ENCODE peak calls at places on chromosomes 2 and 18, in four cellular contexts. L, P, R and J are unnamed samples.

GRCh38 chr2:161049571-161049970 is 110.7 kb upstream of the TANK start:
- DNase-seq in P (no peak), R (no peak), L (no peak), J (no peak)

GRCh38 chr2:152200562-152201465 is 25.3 kb upstream of the STAM2 start:
- DNase-seq in L (peak), R (no peak), P (peak), J (no peak)

GRCh38 chr2:233448220-233448559 is 93.9 kb downstream of the DGKD start:
- DNase-seq in R (no peak), L (no peak), P (peak), J (no peak)

GRCh38 chr2:26848336-26849055 is 564 bp downstream of the DPYSL5 start:
- DNase-seq in P (no peak), R (peak), L (peak), J (no peak)

GRCh38 chr2:201180010-201180409 is 2.9 kb upstream of the CASP10 start:
- DNase-seq in P (no peak), L (no peak), R (no peak), J (no peak)

GRCh38 chr2:86069091-86069685 is 36.5 kb downstream of the POLR1A start:
- DNase-seq in R (no peak), P (no peak), L (no peak), J (no peak)

GRCh38 chr2:675460-675859 is 1.7 kb downstream of the TMEM18 start:
- DNase-seq in L (no peak), P (no peak), R (no peak), J (no peak)

GRCh38 chr2:71608034-71608433 is 154.7 kb downstream of the DYSF start:
- DNase-seq in R (no peak), P (no peak), L (peak), J (no peak)

GRCh38 chr2:149815946-149816345 is 228.4 kb upstream of the MMADHC start:
- DNase-seq in P (no peak), R (no peak), L (no peak), J (no peak)

GRCh38 chr18:44819944-44820510 is 139.3 kb downstream of the SETBP1 start:
- DNase-seq in R (no peak), P (no peak), L (no peak), J (no peak)

GRCh38 chr2:178177066-178177679 is 17.1 kb upstream of the OSBPL6 start:
- DNase-seq in L (no peak), P (no peak), R (no peak), J (no peak)

GRCh38 chr2:9053534-9053931 is 50.0 kb upstream of the MBOAT2 start:
- DNase-seq in R (no peak), L (no peak), P (no peak), J (no peak)

GRCh38 chr2:102166189-102166845 is 20.5 kb upstream of the IL1RL2 start:
- DNase-seq in P (no peak), L (no peak), R (no peak), J (no peak)

GRCh38 chr18:79902640-79903039 is 48.8 kb downstream of the SLC66A2 start:
- DNase-seq in P (no peak), R (peak), L (no peak), J (no peak)

GRCh38 chr2:70498528-70498927 is 55.1 kb downstream of the TGFA start:
- DNase-seq in L (no peak), R (no peak), P (no peak), J (no peak)

GRCh38 chr2:222859786-222860726 is 780 bp upstream of the ACSL3 start:
- DNase-seq in P (no peak), L (peak), R (no peak), J (no peak)

GRCh38 chr18:51028201-51028805 is 1.7 kb upstream of the SMAD4 start:
- DNase-seq in L (no peak), R (no peak), P (no peak), J (no peak)

GRCh38 chr2:72165792-72166191 is 18.1 kb upstream of the CYP26B1 start:
- DNase-seq in P (no peak), R (no peak), L (no peak), J (no peak)

DNA sequence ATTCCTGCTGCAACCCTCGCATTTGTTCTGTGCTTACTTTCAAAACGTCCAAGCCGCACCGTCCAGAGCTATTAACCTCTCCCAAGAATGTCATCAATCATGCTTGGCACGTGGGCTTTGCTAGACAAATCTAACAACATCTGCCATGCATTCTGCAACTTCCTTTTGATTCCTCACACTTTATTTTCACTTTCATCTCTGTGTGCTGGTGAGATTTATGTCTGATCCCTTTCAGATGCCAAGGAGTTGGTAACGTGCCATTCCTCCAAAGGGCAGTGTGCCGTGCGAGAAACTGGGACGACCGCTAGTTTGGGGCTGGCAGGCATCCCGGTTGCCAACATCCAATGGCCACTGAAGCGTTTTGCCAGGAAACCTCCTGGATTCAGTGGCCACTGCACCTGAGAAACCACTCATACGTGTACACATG is 230.0 kb upstream of the PARD3B start:
- DNase-seq in L (no peak), R (no peak), P (no peak), J (no peak)
- TF ChIP-seq TAF1 in L (no peak), R (no peak), P (no peak), J (no peak)

GRCh38 chr18:37270046-37270665 is 295.4 kb downstream of the CELF4 start:
- DNase-seq in R (no peak), L (no peak), P (no peak), J (no peak)
- TF ChIP-seq TAF1 in R (no peak), L (no peak), P (no peak), J (no peak)

GRCh38 chr18:13888317-13888716 is 27.0 kb downstream of the MC2R start:
- DNase-seq in P (no peak), R (no peak), L (no peak), J (no peak)

GRCh38 chr18:13890962-13891361 is 24.4 kb downstream of the MC2R start:
- DNase-seq in L (no peak), P (no peak), R (no peak), J (no peak)

GRCh38 chr18:13892098-13892497 is 23.2 kb downstream of the MC2R start:
- DNase-seq in R (no peak), L (no peak), P (no peak), J (no peak)

GRCh38 chr18:13893418-13893760 is 21.9 kb downstream of the MC2R start:
- DNase-seq in R (peak), L (no peak), P (no peak), J (peak)

GRCh38 chr18:13889661-13890060 is 25.7 kb downstream of the MC2R start:
- DNase-seq in L (no peak), R (no peak), P (no peak), J (no peak)
- TF ChIP-seq TAF1 in L (no peak), R (no peak), P (no peak), J (no peak)

DNA sequence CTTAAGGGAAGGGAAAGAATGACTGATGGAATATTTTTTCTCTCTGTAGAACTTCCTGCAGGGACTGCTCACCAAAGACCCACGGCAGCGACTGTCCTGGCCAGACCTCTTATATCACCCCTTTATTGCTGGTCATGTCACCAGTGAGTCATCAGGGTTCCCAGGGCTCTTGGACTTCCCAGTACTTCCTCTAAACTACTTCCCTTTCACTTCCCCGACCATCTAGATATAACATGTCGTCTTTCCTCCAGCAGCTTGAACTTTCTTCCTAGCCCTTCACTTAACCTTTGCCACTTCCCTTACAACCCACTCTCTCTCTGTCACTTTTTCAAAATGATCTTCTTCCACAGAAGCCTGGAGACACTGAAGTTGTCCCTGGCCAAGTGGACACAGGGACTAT is 7.2 kb downstream of the STK36 start:
- DNase-seq in L (no peak), R (no peak), P (no peak), J (no peak)
- TF ChIP-seq TAF1 in L (no peak), R (no peak), P (no peak), J (no peak)

DNA sequence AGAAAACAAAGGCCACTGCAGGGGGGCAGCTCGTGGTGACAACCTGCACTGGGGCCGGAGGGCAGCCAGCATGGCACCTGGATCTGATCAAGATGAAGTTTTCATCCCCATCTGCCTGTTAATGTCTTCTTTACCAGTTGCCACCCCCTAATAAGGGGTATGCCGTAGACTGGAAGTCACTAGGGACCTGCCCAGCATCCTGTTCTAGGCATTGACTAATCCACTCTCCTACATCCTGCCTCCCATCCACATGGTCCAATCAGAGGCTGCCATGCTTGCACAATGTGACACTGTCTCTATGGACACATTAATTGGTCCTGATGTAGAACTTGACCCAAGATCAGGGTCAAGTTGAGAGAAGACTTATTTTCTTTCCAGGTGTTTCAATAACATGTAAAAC is 95.1 kb upstream of the LCLAT1 start:
- DNase-seq in P (no peak), L (no peak), R (no peak), J (no peak)
- TF ChIP-seq TAF1 in P (no peak), L (no peak), R (no peak), J (no peak)

DNA sequence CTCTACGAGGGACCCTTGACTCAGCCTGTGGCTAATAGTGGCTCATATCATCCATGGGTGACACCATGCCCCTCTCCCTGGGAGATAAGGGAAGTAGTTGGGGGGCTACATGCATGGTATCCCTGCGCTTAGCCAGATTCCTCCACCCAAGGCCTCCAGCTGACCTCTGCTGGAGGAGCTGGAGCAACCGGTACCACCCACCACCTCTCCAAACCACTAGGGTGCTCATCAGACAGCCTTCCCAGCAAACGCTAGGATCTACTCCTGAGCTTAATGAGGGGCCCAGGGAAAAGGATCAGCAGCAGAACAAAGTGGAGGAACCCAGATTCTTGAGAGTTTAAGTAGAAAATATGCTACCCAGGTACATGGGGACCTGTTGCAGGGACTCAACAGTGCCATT is 75.9 kb upstream of the CAPN13 start:
- DNase-seq in L (no peak), P (no peak), R (no peak), J (no peak)
- TF ChIP-seq TAF1 in L (no peak), P (no peak), R (no peak), J (no peak)